ENCODE peak calls at places on chromosomes 3 and 15, in four cellular contexts. S, O, G and L are unnamed samples.

GRCh38 chr3:183584246-183584913 is 28.9 kb upstream of the KLHL6 start:
- DNase-seq in G (peak; percentile 43), S (peak; percentile 64), O (no peak), L (peak; percentile 47)

GRCh38 chr15:80550219-80550909 is 144.7 kb upstream of the ABHD17C start:
- DNase-seq in O (no peak), S (no peak), G (no peak), L (no peak)

GRCh38 chr15:65365229-65365628 is 12.6 kb downstream of the IGDCC3 start:
- DNase-seq in S (no peak), O (no peak), G (no peak), L (no peak)

GRCh38 chr15:68735610-68736009 is 85.1 kb downstream of the ANP32A start:
- DNase-seq in G (no peak), O (no peak), S (no peak), L (no peak)

GRCh38 chr3:131193671-131194291 is 167.1 kb downstream of the NEK11 start:
- DNase-seq in G (no peak), S (no peak), O (no peak), L (no peak)

GRCh38 chr15:98760112-98760826 is 111.9 kb downstream of the IGF1R start:
- DNase-seq in G (no peak), O (no peak), S (peak; percentile 52), L (no peak)

GRCh38 chr15:70687432-70687831 is 75.9 kb downstream of the UACA start:
- DNase-seq in S (no peak), O (no peak), G (no peak), L (no peak)

GRCh38 chr3:2686816-2687502 is 423.2 kb downstream of the IL5RA start:
- DNase-seq in G (no peak), S (no peak), O (no peak), L (no peak)

GRCh38 chr3:5078151-5078550 is 43.9 kb upstream of the ARL8B start:
- DNase-seq in G (no peak), S (no peak), O (peak; percentile 38), L (no peak)

GRCh38 chr3:12934431-12934830 is 93.1 kb upstream of the RPL32 start:
- DNase-seq in G (peak; percentile 75), O (no peak), S (peak; percentile 78), L (no peak)

GRCh38 chr15:71306538-71306937 is 191.3 kb downstream of the THSD4 start:
- DNase-seq in S (no peak), O (no peak), G (no peak), L (no peak)

DNA sequence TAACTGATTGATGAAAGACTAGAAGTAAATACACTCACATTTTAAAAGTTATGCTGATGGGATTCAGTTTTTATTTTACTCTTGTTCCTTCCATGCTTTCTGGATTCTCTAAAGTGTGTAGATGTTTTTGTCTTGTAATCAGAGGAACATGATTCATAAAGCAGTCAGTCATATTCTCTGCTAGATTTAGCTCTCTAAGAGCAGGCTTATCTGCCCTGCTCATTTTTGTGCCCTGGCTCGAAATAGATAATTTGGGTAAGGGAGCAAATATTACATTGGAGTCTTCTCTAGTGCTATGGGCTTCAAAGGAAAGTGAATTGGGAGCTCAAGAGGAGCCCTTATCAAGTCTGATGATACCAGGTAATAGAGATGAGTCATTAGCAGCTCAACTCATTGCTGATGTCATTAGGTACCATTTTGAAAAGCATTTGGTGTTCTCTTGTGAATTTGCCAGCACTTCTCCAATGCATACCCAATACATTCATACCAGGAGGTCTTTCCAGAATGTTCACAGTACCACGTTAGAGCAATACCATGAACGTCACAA is 27.7 kb downstream of the SACM1L start:
- DNase-seq in G (no peak), O (no peak), S (no peak), L (no peak)
- H3K27me3 ChIP-seq in G (no peaks in the 10 kb centered on the region), O (no peaks in the 10 kb centered on the region), S (no peaks in the 10 kb centered on the region), L (no peaks in the 10 kb centered on the region)

GRCh38 chr3:153925826-153926514 is 195.2 kb upstream of the ARHGEF26 start:
- DNase-seq in O (no peak), S (no peak), G (no peak), L (no peak)
- H3K4me3 ChIP-seq in O (no peak overlapping the region), S (no peak overlapping the region), G (no peak overlapping the region), L (no peak overlapping the region)

GRCh38 chr3:152283492-152284381 is 15.0 kb downstream of the MBNL1 start:
- DNase-seq in S (no peak), O (no peak), G (peak; percentile 42), L (no peak)
- H3K27ac ChIP-seq in S (peak overlapping the region; percentile 99), O (no peak overlapping the region), G (no peak overlapping the region), L (peak overlapping the region; percentile 60)

GRCh38 chr3:168249539-168250414 is 154.1 kb upstream of the GOLIM4 start:
- DNase-seq in S (peak; percentile 74), G (peak; percentile 70), O (no peak), L (peak; percentile 68)
- H3K27me3 ChIP-seq in S (peaks cover 62% of the 10 kb centered on the region), G (no peaks in the 10 kb centered on the region), O (peaks cover 19% of the 10 kb centered on the region), L (peaks cover 35% of the 10 kb centered on the region)